ENCODE peak calls at places on chromosome 15, in eight cellular contexts. One of them, this sample, is unnamed.
A peak's percentile ranks its signal among the peaks of the same experiment; 100 is the strongest.

GRCh38 chr15:68465861-68466560 is 34.0 kb upstream of the ITGA11 start:
- DNase-seq in pancreas: no peak
- DNase-seq in uterus: peak; percentile 52
- DNase-seq in psoas muscle: no peak
- DNase-seq in A549: no peak
- DNase-seq in caudate nucleus: no peak
- DNase-seq in iPS DF 6.9: no peak
- DNase-seq in CD8-positive, alpha-beta T cell: no peak
- DNase-seq in this sample: peak; percentile 78

GRCh38 chr15:63598467-63599400 is 1.5 kb downstream of the FBXL22 start:
- DNase-seq in pancreas: no peak
- DNase-seq in uterus: peak; percentile 69
- DNase-seq in psoas muscle: no peak
- DNase-seq in A549: no peak
- DNase-seq in caudate nucleus: no peak
- DNase-seq in iPS DF 6.9: no peak
- DNase-seq in CD8-positive, alpha-beta T cell: no peak
- DNase-seq in this sample: peak; percentile 87

GRCh38 chr15:56532766-56533455 is 68.0 kb upstream of the MNS1 start:
- DNase-seq in pancreas: no peak
- DNase-seq in uterus: no peak
- DNase-seq in psoas muscle: no peak
- DNase-seq in A549: no peak
- DNase-seq in caudate nucleus: no peak
- DNase-seq in iPS DF 6.9: no peak
- DNase-seq in CD8-positive, alpha-beta T cell: no peak
- DNase-seq in this sample: no peak

GRCh38 chr15:75024102-75024636 is 779 bp downstream of the PPCDC start:
- DNase-seq in pancreas: no peak
- DNase-seq in uterus: no peak
- DNase-seq in psoas muscle: no peak
- DNase-seq in A549: peak; percentile 33
- DNase-seq in caudate nucleus: no peak
- DNase-seq in iPS DF 6.9: no peak
- DNase-seq in CD8-positive, alpha-beta T cell: no peak
- DNase-seq in this sample: no peak

GRCh38 chr15:79366691-79367090 is 55.8 kb downstream of the TMED3 start:
- DNase-seq in pancreas: no peak
- DNase-seq in uterus: no peak
- DNase-seq in psoas muscle: no peak
- DNase-seq in A549: no peak
- DNase-seq in caudate nucleus: no peak
- DNase-seq in iPS DF 6.9: no peak
- DNase-seq in CD8-positive, alpha-beta T cell: no peak
- DNase-seq in this sample: peak; percentile 19

GRCh38 chr15:82081904-82082810 is 36.3 kb upstream of the MEX3B start:
- DNase-seq in pancreas: no peak
- DNase-seq in uterus: no peak
- DNase-seq in psoas muscle: no peak
- DNase-seq in A549: peak; percentile 28
- DNase-seq in caudate nucleus: no peak
- DNase-seq in iPS DF 6.9: no peak
- DNase-seq in CD8-positive, alpha-beta T cell: no peak
- DNase-seq in this sample: no peak

GRCh38 chr15:64038878-64039277 is 7.4 kb downstream of the DAPK2 start:
- DNase-seq in pancreas: no peak
- DNase-seq in uterus: no peak
- DNase-seq in psoas muscle: no peak
- DNase-seq in A549: no peak
- DNase-seq in caudate nucleus: no peak
- DNase-seq in iPS DF 6.9: no peak
- DNase-seq in CD8-positive, alpha-beta T cell: no peak
- DNase-seq in this sample: no peak

GRCh38 chr15:66483131-66483566 is 14.4 kb downstream of the SNAPC5 start:
- DNase-seq in pancreas: peak; percentile 66
- DNase-seq in uterus: no peak
- DNase-seq in psoas muscle: peak; percentile 56
- DNase-seq in A549: no peak
- DNase-seq in caudate nucleus: no peak
- DNase-seq in iPS DF 6.9: no peak
- DNase-seq in CD8-positive, alpha-beta T cell: no peak
- DNase-seq in this sample: no peak

GRCh38 chr15:38496151-38496550 is 42.2 kb downstream of the FAM98B start:
- DNase-seq in pancreas: no peak
- DNase-seq in uterus: no peak
- DNase-seq in psoas muscle: no peak
- DNase-seq in A549: no peak
- DNase-seq in caudate nucleus: no peak
- DNase-seq in iPS DF 6.9: no peak
- DNase-seq in CD8-positive, alpha-beta T cell: no peak
- DNase-seq in this sample: no peak

GRCh38 chr15:67413770-67414429 is 107.0 kb upstream of the C15orf61 start:
- DNase-seq in pancreas: no peak
- DNase-seq in uterus: no peak
- DNase-seq in psoas muscle: no peak
- DNase-seq in A549: peak; percentile 77
- DNase-seq in caudate nucleus: no peak
- DNase-seq in iPS DF 6.9: no peak
- DNase-seq in CD8-positive, alpha-beta T cell: no peak
- DNase-seq in this sample: no peak

GRCh38 chr15:37789881-37790280 is 144.6 kb upstream of the TMCO5A start:
- DNase-seq in pancreas: no peak
- DNase-seq in uterus: no peak
- DNase-seq in psoas muscle: no peak
- DNase-seq in A549: no peak
- DNase-seq in caudate nucleus: no peak
- DNase-seq in iPS DF 6.9: no peak
- DNase-seq in CD8-positive, alpha-beta T cell: no peak
- DNase-seq in this sample: no peak

GRCh38 chr15:29422606-29423005 is 153.0 kb upstream of the NSMCE3 start:
- DNase-seq in pancreas: no peak
- DNase-seq in uterus: no peak
- DNase-seq in psoas muscle: no peak
- DNase-seq in A549: no peak
- DNase-seq in caudate nucleus: no peak
- DNase-seq in iPS DF 6.9: no peak
- DNase-seq in CD8-positive, alpha-beta T cell: no peak
- DNase-seq in this sample: peak; percentile 60

GRCh38 chr15:67972377-67972776 is 81.7 kb upstream of the PIAS1 start:
- DNase-seq in pancreas: no peak
- DNase-seq in uterus: no peak
- DNase-seq in psoas muscle: no peak
- DNase-seq in A549: no peak
- DNase-seq in caudate nucleus: no peak
- DNase-seq in iPS DF 6.9: no peak
- DNase-seq in CD8-positive, alpha-beta T cell: no peak
- DNase-seq in this sample: no peak

GRCh38 chr15:83733691-83734090 is 79.8 kb downstream of the ADAMTSL3 start:
- DNase-seq in pancreas: no peak
- DNase-seq in uterus: no peak
- DNase-seq in psoas muscle: no peak
- DNase-seq in A549: no peak
- DNase-seq in caudate nucleus: no peak
- DNase-seq in iPS DF 6.9: no peak
- DNase-seq in CD8-positive, alpha-beta T cell: no peak
- DNase-seq in this sample: no peak

GRCh38 chr15:83732196-83732595 is 78.3 kb downstream of the ADAMTSL3 start:
- DNase-seq in pancreas: no peak
- DNase-seq in uterus: no peak
- DNase-seq in psoas muscle: no peak
- DNase-seq in A549: no peak
- DNase-seq in caudate nucleus: no peak
- DNase-seq in iPS DF 6.9: no peak
- DNase-seq in CD8-positive, alpha-beta T cell: no peak
- DNase-seq in this sample: no peak

GRCh38 chr15:83734487-83734886 is 80.6 kb downstream of the ADAMTSL3 start:
- DNase-seq in pancreas: no peak
- DNase-seq in uterus: no peak
- DNase-seq in psoas muscle: no peak
- DNase-seq in A549: no peak
- DNase-seq in caudate nucleus: no peak
- DNase-seq in iPS DF 6.9: no peak
- DNase-seq in CD8-positive, alpha-beta T cell: no peak
- DNase-seq in this sample: no peak

GRCh38 chr15:83732770-83733169 is 78.8 kb downstream of the ADAMTSL3 start:
- DNase-seq in pancreas: no peak
- DNase-seq in uterus: no peak
- DNase-seq in psoas muscle: no peak
- DNase-seq in A549: no peak
- DNase-seq in caudate nucleus: no peak
- DNase-seq in iPS DF 6.9: no peak
- DNase-seq in CD8-positive, alpha-beta T cell: no peak
- DNase-seq in this sample: no peak

DNA sequence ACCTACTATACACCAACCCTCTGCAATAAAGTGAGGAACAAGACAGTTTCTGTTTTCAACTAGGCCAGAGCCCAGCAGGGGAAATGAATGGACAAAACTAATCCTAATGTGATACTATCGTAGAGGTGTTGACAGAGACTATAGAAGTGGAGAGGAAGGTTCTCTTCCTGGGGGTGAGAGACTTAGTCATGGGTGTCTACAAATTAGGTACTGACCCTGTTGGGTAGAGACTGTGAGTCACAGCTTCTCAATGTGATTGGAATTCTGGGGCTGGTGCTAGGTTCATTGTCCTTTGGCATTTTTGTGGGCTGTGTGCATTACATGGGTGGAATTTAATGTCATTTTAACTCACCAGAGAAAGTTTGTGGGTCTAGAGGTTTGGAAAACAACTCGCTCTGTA is 79.3 kb downstream of the ADAMTSL3 start:
- DNase-seq in pancreas: no peak
- DNase-seq in uterus: no peak
- DNase-seq in psoas muscle: no peak
- DNase-seq in A549: peak; percentile 31
- DNase-seq in caudate nucleus: no peak
- DNase-seq in iPS DF 6.9: no peak
- DNase-seq in CD8-positive, alpha-beta T cell: no peak
- DNase-seq in this sample: no peak
- H3K27ac ChIP-seq in pancreas: no peak overlapping the region
- H3K27ac ChIP-seq in uterus: no peak overlapping the region
- H3K27ac ChIP-seq in psoas muscle: no peak overlapping the region
- H3K27ac ChIP-seq in A549: no peak overlapping the region
- H3K27ac ChIP-seq in caudate nucleus: no peak overlapping the region
- H3K27ac ChIP-seq in iPS DF 6.9: no peak overlapping the region
- H3K27ac ChIP-seq in CD8-positive, alpha-beta T cell: no peak overlapping the region
- H3K27ac ChIP-seq in this sample: no peak overlapping the region

DNA sequence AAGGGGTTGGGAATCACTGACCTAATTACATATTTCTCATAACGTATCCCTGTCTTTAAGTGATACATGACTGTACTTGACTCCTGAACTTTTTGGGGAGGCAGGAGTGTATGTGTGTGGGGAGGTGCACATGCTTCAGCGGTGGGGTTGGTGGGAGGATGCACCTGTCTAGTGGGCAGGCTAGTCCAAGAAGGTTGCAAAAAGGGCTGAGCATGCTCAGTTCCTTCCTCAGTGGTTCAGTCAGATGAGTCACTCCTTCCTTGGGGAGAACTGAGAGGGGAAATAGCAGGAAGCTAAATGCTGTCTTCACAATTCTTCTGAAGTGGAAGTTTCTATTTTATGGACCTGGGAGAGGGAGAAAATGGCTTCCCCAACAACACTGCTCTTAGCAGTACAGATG is 24.6 kb upstream of the AP4E1 start:
- DNase-seq in pancreas: no peak
- DNase-seq in uterus: no peak
- DNase-seq in psoas muscle: no peak
- DNase-seq in A549: peak; percentile 52
- DNase-seq in caudate nucleus: no peak
- DNase-seq in iPS DF 6.9: no peak
- DNase-seq in CD8-positive, alpha-beta T cell: no peak
- DNase-seq in this sample: no peak
- H3K27ac ChIP-seq in pancreas: no peak overlapping the region
- H3K27ac ChIP-seq in uterus: no peak overlapping the region
- H3K27ac ChIP-seq in psoas muscle: no peak overlapping the region
- H3K27ac ChIP-seq in A549: peak overlapping the region; percentile 89
- H3K27ac ChIP-seq in caudate nucleus: no peak overlapping the region
- H3K27ac ChIP-seq in iPS DF 6.9: no peak overlapping the region
- H3K27ac ChIP-seq in CD8-positive, alpha-beta T cell: no peak overlapping the region
- H3K27ac ChIP-seq in this sample: no peak overlapping the region

GRCh38 chr15:100860829-100861510 is 18.7 kb upstream of the ALDH1A3 start:
- DNase-seq in pancreas: no peak
- DNase-seq in uterus: peak; percentile 4
- DNase-seq in psoas muscle: no peak
- DNase-seq in A549: no peak
- DNase-seq in caudate nucleus: no peak
- DNase-seq in iPS DF 6.9: no peak
- DNase-seq in CD8-positive, alpha-beta T cell: no peak
- DNase-seq in this sample: no peak
- H3K27ac ChIP-seq in pancreas: no peak overlapping the region
- H3K27ac ChIP-seq in uterus: no peak overlapping the region
- H3K27ac ChIP-seq in psoas muscle: no peak overlapping the region
- H3K27ac ChIP-seq in A549: no peak overlapping the region
- H3K27ac ChIP-seq in caudate nucleus: peak overlapping the region; percentile 95
- H3K27ac ChIP-seq in iPS DF 6.9: no peak overlapping the region
- H3K27ac ChIP-seq in CD8-positive, alpha-beta T cell: no peak overlapping the region
- H3K27ac ChIP-seq in this sample: no peak overlapping the region

GRCh38 chr15:41230650-41231533 is at the start of the genes CHP1 and EXD1:
- DNase-seq in pancreas: peak; percentile 99
- DNase-seq in uterus: peak; percentile 97
- DNase-seq in psoas muscle: peak; percentile 100
- DNase-seq in A549: peak; percentile 97
- DNase-seq in caudate nucleus: peak; percentile 96
- DNase-seq in iPS DF 6.9: peak; percentile 95
- DNase-seq in CD8-positive, alpha-beta T cell: peak; percentile 94
- DNase-seq in this sample: peak; percentile 100
- H3K27ac ChIP-seq in pancreas: peak within 1 kb of the TSS; percentile 95
- H3K27ac ChIP-seq in uterus: peak within 1 kb of the TSS; percentile 94
- H3K27ac ChIP-seq in psoas muscle: peak within 1 kb of the TSS; percentile 91
- H3K27ac ChIP-seq in A549: peak within 1 kb of the TSS; percentile 94
- H3K27ac ChIP-seq in caudate nucleus: peak within 1 kb of the TSS; percentile 84
- H3K27ac ChIP-seq in iPS DF 6.9: no peak within 1 kb of the TSS
- H3K27ac ChIP-seq in CD8-positive, alpha-beta T cell: peak within 1 kb of the TSS; percentile 74
- H3K27ac ChIP-seq in this sample: peak within 1 kb of the TSS; percentile 97

DNA sequence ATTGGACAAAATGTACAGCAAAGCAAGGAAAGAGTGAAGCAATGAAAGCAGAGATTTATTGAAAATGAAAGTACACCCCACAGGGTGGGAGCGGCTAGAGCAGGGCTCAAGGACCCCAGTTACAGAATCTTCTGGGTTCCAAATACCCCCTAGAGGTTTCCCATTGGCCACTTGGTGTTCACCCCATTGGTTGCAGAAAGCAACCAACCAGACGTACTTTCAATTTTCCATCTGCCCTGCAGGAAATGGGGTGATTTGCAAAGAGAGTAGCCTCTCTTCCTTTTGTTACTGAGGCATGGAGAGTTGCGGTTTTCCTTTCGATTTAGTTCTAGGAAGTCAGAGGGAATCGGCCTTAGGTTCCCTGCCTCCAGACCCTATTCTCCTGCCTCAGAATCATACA is 2.4 kb downstream of the PML start:
- DNase-seq in pancreas: no peak
- DNase-seq in uterus: no peak
- DNase-seq in psoas muscle: no peak
- DNase-seq in A549: no peak
- DNase-seq in caudate nucleus: no peak
- DNase-seq in iPS DF 6.9: no peak
- DNase-seq in CD8-positive, alpha-beta T cell: no peak
- DNase-seq in this sample: no peak
- H3K27ac ChIP-seq in pancreas: no peak overlapping the region
- H3K27ac ChIP-seq in uterus: peak overlapping the region; percentile 95
- H3K27ac ChIP-seq in psoas muscle: peak overlapping the region; percentile 79
- H3K27ac ChIP-seq in A549: no peak overlapping the region
- H3K27ac ChIP-seq in caudate nucleus: no peak overlapping the region
- H3K27ac ChIP-seq in iPS DF 6.9: no peak overlapping the region
- H3K27ac ChIP-seq in CD8-positive, alpha-beta T cell: peak overlapping the region; percentile 24
- H3K27ac ChIP-seq in this sample: peak overlapping the region; percentile 89

GRCh38 chr15:70195171-70195807 is 97.6 kb upstream of the TLE3 start:
- DNase-seq in pancreas: no peak
- DNase-seq in uterus: no peak
- DNase-seq in psoas muscle: no peak
- DNase-seq in A549: no peak
- DNase-seq in caudate nucleus: no peak
- DNase-seq in iPS DF 6.9: no peak
- DNase-seq in CD8-positive, alpha-beta T cell: no peak
- DNase-seq in this sample: no peak
- H3K27ac ChIP-seq in pancreas: peak overlapping the region; percentile 57
- H3K27ac ChIP-seq in uterus: peak overlapping the region; percentile 76
- H3K27ac ChIP-seq in psoas muscle: peak overlapping the region; percentile 93
- H3K27ac ChIP-seq in A549: peak overlapping the region; percentile 82
- H3K27ac ChIP-seq in caudate nucleus: no peak overlapping the region
- H3K27ac ChIP-seq in iPS DF 6.9: no peak overlapping the region
- H3K27ac ChIP-seq in CD8-positive, alpha-beta T cell: no peak overlapping the region
- H3K27ac ChIP-seq in this sample: peak overlapping the region; percentile 64